ENCODE peak calls at places on chromosomes 7 and 10, in eight cellular contexts. Y, M, J, F, U, D, G and H are unnamed samples.

GRCh38 chr10:74585231-74586087 is 240.9 kb upstream of the KAT6B start:
- DNase-seq in Y (peak), M (no peak), J (no peak), F (no peak), U (no peak), D (no peak), G (peak), H (no peak)

GRCh38 chr10:101295266-101295665 is 58.7 kb upstream of the BTRC start:
- DNase-seq in Y (no peak), M (no peak), J (no peak), F (no peak), U (no peak), D (no peak), G (no peak), H (no peak)

GRCh38 chr10:131694963-131695813 is 205.6 kb upstream of the PPP2R2D start:
- DNase-seq in Y (no peak), M (no peak), J (peak), F (no peak), U (no peak), D (no peak), G (no peak), H (no peak)

GRCh38 chr10:75971402-75972211 is 540.2 kb downstream of the LRMDA start:
- DNase-seq in Y (no peak), M (no peak), J (no peak), F (no peak), U (no peak), D (no peak), G (no peak), H (no peak)

GRCh38 chr10:22429146-22429545 is 83.8 kb downstream of the SPAG6 start:
- DNase-seq in Y (no peak), M (no peak), J (no peak), F (no peak), U (no peak), D (no peak), G (peak), H (no peak)

GRCh38 chr10:17053513-17053912 is 76.1 kb downstream of the CUBN start:
- DNase-seq in Y (no peak), M (no peak), J (no peak), F (no peak), U (no peak), D (no peak), G (no peak), H (no peak)

GRCh38 chr10:95864906-95865813 is 42.6 kb upstream of the CC2D2B start:
- DNase-seq in Y (no peak), M (peak), J (no peak), F (peak), U (no peak), D (peak), G (peak), H (peak)

GRCh38 chr10:96765406-96766240 is 45.3 kb upstream of the PIK3AP1 start:
- DNase-seq in Y (peak), M (peak), J (peak), F (peak), U (peak), D (peak), G (peak), H (no peak)

GRCh38 chr10:35526775-35527174 is 78.4 kb upstream of the GJD4 start:
- DNase-seq in Y (no peak), M (no peak), J (no peak), F (no peak), U (no peak), D (no peak), G (no peak), H (no peak)

GRCh38 chr10:124388823-124389612 is 29.7 kb downstream of the OAT start:
- DNase-seq in Y (peak), M (peak), J (peak), F (peak), U (peak), D (peak), G (peak), H (peak)

GRCh38 chr7:50469181-50469580 is 19.0 kb upstream of the FIGNL1 start:
- DNase-seq in Y (no peak), M (no peak), J (no peak), F (no peak), U (no peak), D (no peak), G (no peak), H (peak)

GRCh38 chr7:131449373-131449902 is 107.0 kb downstream of the PODXL start:
- DNase-seq in Y (no peak), M (no peak), J (no peak), F (no peak), U (no peak), D (no peak), G (no peak), H (no peak)

GRCh38 chr7:149559711-149560110 is 62.1 kb upstream of the ZNF746 start:
- DNase-seq in Y (no peak), M (no peak), J (no peak), F (no peak), U (no peak), D (no peak), G (no peak), H (no peak)

GRCh38 chr10:112716924-112717348 is 233.1 kb upstream of the TCF7L2 start:
- DNase-seq in Y (no peak), M (peak), J (peak), F (no peak), U (peak), D (no peak), G (peak), H (peak)

GRCh38 chr7:27091125-27091524 is 4.7 kb downstream of the HOXA1 start:
- DNase-seq in Y (no peak), M (no peak), J (no peak), F (no peak), U (no peak), D (no peak), G (no peak), H (no peak)

GRCh38 chr7:116689787-116690186 is 17.8 kb downstream of the MET start:
- DNase-seq in Y (no peak), M (no peak), J (no peak), F (no peak), U (no peak), D (no peak), G (no peak), H (no peak)

GRCh38 chr7:26662646-26663045 is 201.7 kb downstream of the SKAP2 start:
- DNase-seq in Y (no peak), M (no peak), J (no peak), F (no peak), U (no peak), D (no peak), G (no peak), H (no peak)

GRCh38 chr7:5613607-5614006 is 167.9 kb downstream of the RNF216 start:
- DNase-seq in Y (no peak), M (no peak), J (no peak), F (no peak), U (no peak), D (no peak), G (no peak), H (no peak)

GRCh38 chr10:49254150-49254549 is 44.8 kb upstream of the C10orf71 start:
- DNase-seq in Y (no peak), M (no peak), J (no peak), F (no peak), U (no peak), D (no peak), G (no peak), H (no peak)

GRCh38 chr10:30917790-30918189 is 113.9 kb downstream of the ZNF438 start:
- DNase-seq in Y (no peak), M (no peak), J (no peak), F (no peak), U (no peak), D (no peak), G (no peak), H (no peak)

DNA sequence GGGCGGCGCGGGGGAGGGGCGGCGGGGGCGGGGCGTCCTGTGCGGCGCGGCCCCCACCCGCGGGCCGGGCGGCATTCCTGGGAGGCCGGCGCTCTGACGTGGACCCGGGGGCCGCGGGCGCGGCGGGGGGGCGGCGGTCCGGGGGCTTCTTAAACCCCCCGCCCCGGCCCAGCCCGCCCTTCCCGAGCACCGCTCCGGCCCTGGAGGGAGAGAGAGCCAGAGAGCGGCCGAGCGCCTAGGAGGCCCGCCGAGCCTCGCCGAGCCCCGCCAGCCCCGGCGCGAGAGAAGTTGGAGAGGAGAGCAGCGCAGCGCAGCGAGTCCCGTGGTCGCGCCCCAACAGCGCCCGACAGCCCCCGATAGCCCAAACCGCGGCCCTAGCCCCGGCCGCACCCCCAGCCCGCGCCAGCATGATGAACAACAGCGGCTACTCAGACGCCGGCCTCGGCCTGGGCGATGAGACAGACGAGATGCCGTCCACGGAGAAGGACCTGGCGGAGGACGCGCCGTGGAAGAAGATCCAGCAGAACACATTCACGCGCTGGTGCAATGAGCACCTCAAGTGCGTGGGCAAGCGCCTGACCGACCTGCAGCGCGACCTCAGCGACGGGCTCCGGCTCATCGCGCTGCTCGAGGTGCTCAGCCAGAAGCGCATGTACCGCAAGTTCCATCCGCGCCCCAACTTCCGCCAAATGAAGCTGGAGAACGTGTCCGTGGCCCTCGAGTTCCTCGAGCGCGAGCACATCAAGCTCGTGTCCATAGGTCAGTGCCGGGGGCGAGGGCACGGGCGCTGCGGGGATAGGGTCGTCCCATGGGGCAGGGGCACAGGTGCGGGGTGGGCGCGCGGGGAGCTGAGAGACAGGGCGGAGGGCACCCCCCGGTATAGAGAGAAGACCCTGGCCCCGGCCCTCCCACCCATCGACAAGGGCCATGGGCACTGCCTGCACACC is at the start of gene FLNC:
- DNase-seq in Y (no peak), M (no peak), J (peak), F (peak), U (peak), D (peak), G (peak), H (no peak)
- H3K4me3 ChIP-seq in Y (peak), M (peak), J (peak), F (peak), U (peak), D (peak), G (peak), H (peak)

DNA sequence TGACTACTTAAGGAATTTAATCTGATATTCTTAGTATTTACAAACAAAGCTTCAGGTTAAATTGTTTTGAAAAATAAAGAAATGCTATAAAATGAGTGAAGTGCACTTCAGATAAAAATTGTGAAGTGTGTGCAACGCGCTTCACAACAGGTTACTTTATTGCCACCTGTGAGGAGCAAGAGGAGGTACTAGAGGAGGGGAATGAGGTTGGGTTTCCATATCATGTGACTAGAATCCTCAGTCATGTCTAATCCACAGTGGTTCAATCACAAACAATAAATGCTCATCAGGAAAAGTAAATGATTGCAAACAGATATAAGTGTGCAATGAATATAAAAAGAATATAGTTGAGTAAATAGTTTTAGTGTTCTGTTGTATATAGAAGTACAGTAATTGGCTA is 34.5 kb upstream of the CD36 start:
- DNase-seq in Y (no peak), M (no peak), J (no peak), F (no peak), U (no peak), D (no peak), G (no peak), H (no peak)
- TF ChIP-seq POLR2A in Y (no peak), M (no peak), J (no peak), F (no peak), U (no peak), D (no peak), G (no peak), H (no peak)

GRCh38 chr7:22667562-22668239 is 59.3 kb upstream of the IL6 start:
- DNase-seq in Y (no peak), M (peak), J (no peak), F (no peak), U (no peak), D (no peak), G (peak), H (no peak)
- TF ChIP-seq POLR2AphosphoS5 in Y (no peak), M (no peak), J (no peak), F (no peak), U (no peak), D (no peak), G (peak), H (no peak)

GRCh38 chr7:70512144-70512543 is 619.8 kb upstream of the GALNT17 start:
- DNase-seq in Y (no peak), M (no peak), J (no peak), F (no peak), U (no peak), D (no peak), G (no peak), H (no peak)
- H3K4me3 ChIP-seq in Y (no peak), M (no peak), J (no peak), F (no peak), U (no peak), D (no peak), G (no peak), H (no peak)